ENCODE peak calls at places on chromosomes 7 and 10, in five cellular contexts. Q is GM04504, E is NCI-H774, W is IMR-90, I is NCI-H748 treated with DMSO at 0.1 percent for 48 hours. H is an unnamed sample.

GRCh38 chr7:27064169-27064568 is 31.6 kb downstream of the HOXA1 start:
- DNase-seq in Q (no peak), E (no peak), W (no peak), I (no peak), H (no peak)

GRCh38 chr10:21526184-21526951 is 886 bp upstream of the SKIDA1 start:
- DNase-seq in I (peak), Q (no peak), E (peak), W (peak), H (peak)

GRCh38 chr7:15503603-15504280 is 58.1 kb downstream of the AGMO start:
- DNase-seq in I (no peak), E (no peak), Q (no peak), W (peak), H (no peak)

GRCh38 chr7:130365093-130365492 is 15.2 kb upstream of the CPA1 start:
- DNase-seq in E (no peak), I (no peak), Q (no peak), W (no peak), H (no peak)

GRCh38 chr7:93146465-93147127 is 1.6 kb downstream of the SAMD9L start:
- DNase-seq in W (no peak), I (no peak), Q (no peak), E (no peak), H (no peak)

GRCh38 chr7:70580161-70580560 is 551.8 kb upstream of the GALNT17 start:
- DNase-seq in I (no peak), Q (no peak), E (no peak), W (no peak), H (no peak)

GRCh38 chr7:3027005-3027404 is 16.7 kb downstream of the CARD11 start:
- DNase-seq in W (no peak), Q (no peak), E (no peak), I (no peak), H (no peak)

GRCh38 chr10:4316166-4316810 is 509.7 kb upstream of the AKR1E2 start:
- DNase-seq in E (no peak), I (no peak), W (peak), Q (peak), H (no peak)

GRCh38 chr10:11715815-11716494 is 26.2 kb upstream of the ECHDC3 start:
- DNase-seq in I (no peak), E (peak), W (no peak), Q (no peak), H (peak)

H was measured in NCI-H345.